ENCODE peak calls at places on chromosomes 12 and 14, in ten cellular contexts. One of them, this sample, is unnamed.

GRCh38 chr14:102731101-102731870 is 46.0 kb upstream of the TRAF3 start:
- DNase-seq in Ammon's horn: no peak
- DNase-seq in GM04503: no peak
- DNase-seq in CD4-positive, alpha-beta memory T cell: no peak
- DNase-seq in ELR: no peak
- DNase-seq in osteocyte: peak; percentile 71
- DNase-seq in HEK293T: no peak
- DNase-seq in HTR-8/SVneo: no peak
- DNase-seq in activated CD8-positive, alpha-beta memory T cell treated with anti-CD3 and anti-CD28 coated beads for 4 hours: no peak
- DNase-seq in hypothalamus: no peak
- DNase-seq in this sample: no peak

GRCh38 chr12:106769078-106769477 is 5.4 kb upstream of the RIC8B start:
- DNase-seq in Ammon's horn: no peak
- DNase-seq in GM04503: peak; percentile 27
- DNase-seq in CD4-positive, alpha-beta memory T cell: no peak
- DNase-seq in ELR: peak; percentile 33
- DNase-seq in osteocyte: no peak
- DNase-seq in HEK293T: no peak
- DNase-seq in HTR-8/SVneo: no peak
- DNase-seq in activated CD8-positive, alpha-beta memory T cell treated with anti-CD3 and anti-CD28 coated beads for 4 hours: no peak
- DNase-seq in hypothalamus: peak; percentile 17
- DNase-seq in this sample: no peak

GRCh38 chr12:111102062-111102735 is 181.8 kb upstream of the MYL2 start:
- DNase-seq in Ammon's horn: no peak
- DNase-seq in GM04503: no peak
- DNase-seq in CD4-positive, alpha-beta memory T cell: no peak
- DNase-seq in ELR: no peak
- DNase-seq in osteocyte: no peak
- DNase-seq in HEK293T: no peak
- DNase-seq in HTR-8/SVneo: no peak
- DNase-seq in activated CD8-positive, alpha-beta memory T cell treated with anti-CD3 and anti-CD28 coated beads for 4 hours: no peak
- DNase-seq in hypothalamus: no peak
- DNase-seq in this sample: no peak

GRCh38 chr12:118034429-118035193 is 18.1 kb downstream of the RFC5 start:
- DNase-seq in Ammon's horn: peak; percentile 61
- DNase-seq in GM04503: no peak
- DNase-seq in CD4-positive, alpha-beta memory T cell: no peak
- DNase-seq in ELR: peak; percentile 80
- DNase-seq in osteocyte: no peak
- DNase-seq in HEK293T: no peak
- DNase-seq in HTR-8/SVneo: peak; percentile 39
- DNase-seq in activated CD8-positive, alpha-beta memory T cell treated with anti-CD3 and anti-CD28 coated beads for 4 hours: no peak
- DNase-seq in hypothalamus: no peak
- DNase-seq in this sample: peak; percentile 18

GRCh38 chr14:57692671-57693070 is 173.2 kb downstream of the SLC35F4 start:
- DNase-seq in Ammon's horn: no peak
- DNase-seq in GM04503: peak; percentile 8
- DNase-seq in CD4-positive, alpha-beta memory T cell: no peak
- DNase-seq in ELR: peak; percentile 63
- DNase-seq in osteocyte: no peak
- DNase-seq in HEK293T: peak; percentile 26
- DNase-seq in HTR-8/SVneo: no peak
- DNase-seq in activated CD8-positive, alpha-beta memory T cell treated with anti-CD3 and anti-CD28 coated beads for 4 hours: no peak
- DNase-seq in hypothalamus: no peak
- DNase-seq in this sample: no peak

GRCh38 chr12:41981758-41982157 is 162.9 kb downstream of the GXYLT1 start:
- DNase-seq in Ammon's horn: no peak
- DNase-seq in GM04503: no peak
- DNase-seq in CD4-positive, alpha-beta memory T cell: no peak
- DNase-seq in ELR: peak; percentile 16
- DNase-seq in osteocyte: no peak
- DNase-seq in HEK293T: no peak
- DNase-seq in HTR-8/SVneo: no peak
- DNase-seq in activated CD8-positive, alpha-beta memory T cell treated with anti-CD3 and anti-CD28 coated beads for 4 hours: no peak
- DNase-seq in hypothalamus: no peak
- DNase-seq in this sample: no peak

GRCh38 chr12:49121047-49121696 is 10.0 kb downstream of the TUBA1B start:
- DNase-seq in Ammon's horn: peak; percentile 83
- DNase-seq in GM04503: no peak
- DNase-seq in CD4-positive, alpha-beta memory T cell: no peak
- DNase-seq in ELR: peak; percentile 84
- DNase-seq in osteocyte: no peak
- DNase-seq in HEK293T: peak; percentile 58
- DNase-seq in HTR-8/SVneo: peak; percentile 80
- DNase-seq in activated CD8-positive, alpha-beta memory T cell treated with anti-CD3 and anti-CD28 coated beads for 4 hours: no peak
- DNase-seq in hypothalamus: no peak
- DNase-seq in this sample: no peak

GRCh38 chr12:50232771-50233209 is 50.5 kb downstream of the LIMA1 start:
- DNase-seq in Ammon's horn: no peak
- DNase-seq in GM04503: no peak
- DNase-seq in CD4-positive, alpha-beta memory T cell: no peak
- DNase-seq in ELR: no peak
- DNase-seq in osteocyte: peak; percentile 17
- DNase-seq in HEK293T: no peak
- DNase-seq in HTR-8/SVneo: no peak
- DNase-seq in activated CD8-positive, alpha-beta memory T cell treated with anti-CD3 and anti-CD28 coated beads for 4 hours: no peak
- DNase-seq in hypothalamus: no peak
- DNase-seq in this sample: no peak

GRCh38 chr12:30753761-30754382 is 879 bp downstream of the CAPRIN2 start:
- DNase-seq in Ammon's horn: no peak
- DNase-seq in GM04503: peak; percentile 8
- DNase-seq in CD4-positive, alpha-beta memory T cell: no peak
- DNase-seq in ELR: peak; percentile 48
- DNase-seq in osteocyte: no peak
- DNase-seq in HEK293T: no peak
- DNase-seq in HTR-8/SVneo: peak; percentile 22
- DNase-seq in activated CD8-positive, alpha-beta memory T cell treated with anti-CD3 and anti-CD28 coated beads for 4 hours: no peak
- DNase-seq in hypothalamus: no peak
- DNase-seq in this sample: peak; percentile 39

GRCh38 chr14:76772300-76773187 is 11.3 kb downstream of the VASH1 start:
- DNase-seq in Ammon's horn: peak; percentile 79
- DNase-seq in GM04503: no peak
- DNase-seq in CD4-positive, alpha-beta memory T cell: no peak
- DNase-seq in ELR: no peak
- DNase-seq in osteocyte: no peak
- DNase-seq in HEK293T: no peak
- DNase-seq in HTR-8/SVneo: peak; percentile 97
- DNase-seq in activated CD8-positive, alpha-beta memory T cell treated with anti-CD3 and anti-CD28 coated beads for 4 hours: no peak
- DNase-seq in hypothalamus: no peak
- DNase-seq in this sample: no peak

GRCh38 chr12:46438719-46439319 is 66.2 kb upstream of the SLC38A2 start:
- DNase-seq in Ammon's horn: no peak
- DNase-seq in GM04503: no peak
- DNase-seq in CD4-positive, alpha-beta memory T cell: no peak
- DNase-seq in ELR: no peak
- DNase-seq in osteocyte: no peak
- DNase-seq in HEK293T: no peak
- DNase-seq in HTR-8/SVneo: no peak
- DNase-seq in activated CD8-positive, alpha-beta memory T cell treated with anti-CD3 and anti-CD28 coated beads for 4 hours: no peak
- DNase-seq in hypothalamus: no peak
- DNase-seq in this sample: no peak

GRCh38 chr14:23435540-23436326 is at the start of gene MYH7:
- DNase-seq in Ammon's horn: no peak
- DNase-seq in GM04503: no peak
- DNase-seq in CD4-positive, alpha-beta memory T cell: no peak
- DNase-seq in ELR: no peak
- DNase-seq in osteocyte: peak; percentile 70
- DNase-seq in HEK293T: no peak
- DNase-seq in HTR-8/SVneo: no peak
- DNase-seq in activated CD8-positive, alpha-beta memory T cell treated with anti-CD3 and anti-CD28 coated beads for 4 hours: no peak
- DNase-seq in hypothalamus: no peak
- DNase-seq in this sample: no peak

GRCh38 chr12:68264175-68264863 is 10.9 kb upstream of the IL22 start:
- DNase-seq in Ammon's horn: no peak
- DNase-seq in GM04503: no peak
- DNase-seq in CD4-positive, alpha-beta memory T cell: no peak
- DNase-seq in ELR: no peak
- DNase-seq in osteocyte: no peak
- DNase-seq in HEK293T: no peak
- DNase-seq in HTR-8/SVneo: no peak
- DNase-seq in activated CD8-positive, alpha-beta memory T cell treated with anti-CD3 and anti-CD28 coated beads for 4 hours: no peak
- DNase-seq in hypothalamus: no peak
- DNase-seq in this sample: no peak

GRCh38 chr12:33671676-33672075 is 232.1 kb upstream of the SYT10 start:
- DNase-seq in Ammon's horn: no peak
- DNase-seq in GM04503: no peak
- DNase-seq in CD4-positive, alpha-beta memory T cell: no peak
- DNase-seq in ELR: no peak
- DNase-seq in osteocyte: no peak
- DNase-seq in HEK293T: no peak
- DNase-seq in HTR-8/SVneo: no peak
- DNase-seq in activated CD8-positive, alpha-beta memory T cell treated with anti-CD3 and anti-CD28 coated beads for 4 hours: no peak
- DNase-seq in hypothalamus: no peak
- DNase-seq in this sample: no peak

GRCh38 chr14:92160619-92161018 is 38.9 kb downstream of the CPSF2 start:
- DNase-seq in Ammon's horn: no peak
- DNase-seq in GM04503: peak; percentile 51
- DNase-seq in CD4-positive, alpha-beta memory T cell: no peak
- DNase-seq in ELR: peak; percentile 77
- DNase-seq in osteocyte: no peak
- DNase-seq in HEK293T: no peak
- DNase-seq in HTR-8/SVneo: no peak
- DNase-seq in activated CD8-positive, alpha-beta memory T cell treated with anti-CD3 and anti-CD28 coated beads for 4 hours: no peak
- DNase-seq in hypothalamus: no peak
- DNase-seq in this sample: peak; percentile 63

GRCh38 chr12:110279976-110280783 is 867 bp upstream of the ATP2A2 start:
- DNase-seq in Ammon's horn: peak; percentile 51
- DNase-seq in GM04503: no peak
- DNase-seq in CD4-positive, alpha-beta memory T cell: peak; percentile 53
- DNase-seq in ELR: peak; percentile 72
- DNase-seq in osteocyte: no peak
- DNase-seq in HEK293T: no peak
- DNase-seq in HTR-8/SVneo: peak; percentile 42
- DNase-seq in activated CD8-positive, alpha-beta memory T cell treated with anti-CD3 and anti-CD28 coated beads for 4 hours: peak; percentile 32
- DNase-seq in hypothalamus: peak; percentile 65
- DNase-seq in this sample: no peak

GRCh38 chr12:131088701-131089525 is 135.2 kb downstream of the ADGRD1 start:
- DNase-seq in Ammon's horn: no peak
- DNase-seq in GM04503: no peak
- DNase-seq in CD4-positive, alpha-beta memory T cell: no peak
- DNase-seq in ELR: no peak
- DNase-seq in osteocyte: peak; percentile 70
- DNase-seq in HEK293T: no peak
- DNase-seq in HTR-8/SVneo: no peak
- DNase-seq in activated CD8-positive, alpha-beta memory T cell treated with anti-CD3 and anti-CD28 coated beads for 4 hours: no peak
- DNase-seq in hypothalamus: no peak
- DNase-seq in this sample: no peak

GRCh38 chr14:97120204-97121120 is 323.3 kb downstream of the VRK1 start:
- DNase-seq in Ammon's horn: no peak
- DNase-seq in GM04503: no peak
- DNase-seq in CD4-positive, alpha-beta memory T cell: peak; percentile 34
- DNase-seq in ELR: no peak
- DNase-seq in osteocyte: no peak
- DNase-seq in HEK293T: no peak
- DNase-seq in HTR-8/SVneo: no peak
- DNase-seq in activated CD8-positive, alpha-beta memory T cell treated with anti-CD3 and anti-CD28 coated beads for 4 hours: peak; percentile 36
- DNase-seq in hypothalamus: no peak
- DNase-seq in this sample: no peak

GRCh38 chr12:117151195-117152031 is 38.9 kb downstream of the FBXO21 start:
- DNase-seq in Ammon's horn: peak; percentile 70
- DNase-seq in GM04503: no peak
- DNase-seq in CD4-positive, alpha-beta memory T cell: no peak
- DNase-seq in ELR: peak; percentile 60
- DNase-seq in osteocyte: no peak
- DNase-seq in HEK293T: peak; percentile 76
- DNase-seq in HTR-8/SVneo: peak; percentile 25
- DNase-seq in activated CD8-positive, alpha-beta memory T cell treated with anti-CD3 and anti-CD28 coated beads for 4 hours: no peak
- DNase-seq in hypothalamus: peak; percentile 38
- DNase-seq in this sample: no peak

GRCh38 chr14:94342334-94342934 is 19.3 kb upstream of the SERPINA6 start:
- DNase-seq in Ammon's horn: peak; percentile 74
- DNase-seq in GM04503: peak; percentile 91
- DNase-seq in CD4-positive, alpha-beta memory T cell: no peak
- DNase-seq in ELR: peak; percentile 99
- DNase-seq in osteocyte: peak; percentile 86
- DNase-seq in HEK293T: no peak
- DNase-seq in HTR-8/SVneo: peak; percentile 88
- DNase-seq in activated CD8-positive, alpha-beta memory T cell treated with anti-CD3 and anti-CD28 coated beads for 4 hours: no peak
- DNase-seq in hypothalamus: peak; percentile 14
- DNase-seq in this sample: no peak

GRCh38 chr14:104970231-104971068 is 7.7 kb downstream of the AHNAK2 start:
- DNase-seq in Ammon's horn: no peak
- DNase-seq in GM04503: peak; percentile 57
- DNase-seq in CD4-positive, alpha-beta memory T cell: no peak
- DNase-seq in ELR: peak; percentile 92
- DNase-seq in osteocyte: peak; percentile 92
- DNase-seq in HEK293T: no peak
- DNase-seq in HTR-8/SVneo: no peak
- DNase-seq in activated CD8-positive, alpha-beta memory T cell treated with anti-CD3 and anti-CD28 coated beads for 4 hours: no peak
- DNase-seq in hypothalamus: peak; percentile 28
- DNase-seq in this sample: peak; percentile 75

GRCh38 chr12:77152623-77153193 is 87.3 kb upstream of the E2F7 start:
- DNase-seq in Ammon's horn: peak; percentile 59
- DNase-seq in GM04503: no peak
- DNase-seq in CD4-positive, alpha-beta memory T cell: no peak
- DNase-seq in ELR: peak; percentile 54
- DNase-seq in osteocyte: no peak
- DNase-seq in HEK293T: no peak
- DNase-seq in HTR-8/SVneo: peak; percentile 2
- DNase-seq in activated CD8-positive, alpha-beta memory T cell treated with anti-CD3 and anti-CD28 coated beads for 4 hours: no peak
- DNase-seq in hypothalamus: no peak
- DNase-seq in this sample: no peak

GRCh38 chr12:91846466-91847055 is 299.1 kb downstream of the BTG1 start:
- DNase-seq in Ammon's horn: no peak
- DNase-seq in GM04503: no peak
- DNase-seq in CD4-positive, alpha-beta memory T cell: no peak
- DNase-seq in ELR: no peak
- DNase-seq in osteocyte: no peak
- DNase-seq in HEK293T: no peak
- DNase-seq in HTR-8/SVneo: no peak
- DNase-seq in activated CD8-positive, alpha-beta memory T cell treated with anti-CD3 and anti-CD28 coated beads for 4 hours: no peak
- DNase-seq in hypothalamus: no peak
- DNase-seq in this sample: no peak

GRCh38 chr14:100979780-100980179 is 76.3 kb upstream of the RTL1 start:
- DNase-seq in Ammon's horn: no peak
- DNase-seq in GM04503: peak; percentile 23
- DNase-seq in CD4-positive, alpha-beta memory T cell: no peak
- DNase-seq in ELR: peak; percentile 90
- DNase-seq in osteocyte: no peak
- DNase-seq in HEK293T: no peak
- DNase-seq in HTR-8/SVneo: no peak
- DNase-seq in activated CD8-positive, alpha-beta memory T cell treated with anti-CD3 and anti-CD28 coated beads for 4 hours: no peak
- DNase-seq in hypothalamus: no peak
- DNase-seq in this sample: no peak

GRCh38 chr14:72594099-72594901 is 299.6 kb downstream of the DPF3 start:
- DNase-seq in Ammon's horn: no peak
- DNase-seq in GM04503: no peak
- DNase-seq in CD4-positive, alpha-beta memory T cell: peak; percentile 64
- DNase-seq in ELR: no peak
- DNase-seq in osteocyte: no peak
- DNase-seq in HEK293T: no peak
- DNase-seq in HTR-8/SVneo: no peak
- DNase-seq in activated CD8-positive, alpha-beta memory T cell treated with anti-CD3 and anti-CD28 coated beads for 4 hours: peak; percentile 10
- DNase-seq in hypothalamus: no peak
- DNase-seq in this sample: no peak

GRCh38 chr14:105474478-105475268 is at the start of gene CRIP2:
- DNase-seq in Ammon's horn: no peak
- DNase-seq in GM04503: no peak
- DNase-seq in CD4-positive, alpha-beta memory T cell: peak; percentile 49
- DNase-seq in ELR: peak; percentile 49
- DNase-seq in osteocyte: no peak
- DNase-seq in HEK293T: peak; percentile 73
- DNase-seq in HTR-8/SVneo: peak; percentile 57
- DNase-seq in activated CD8-positive, alpha-beta memory T cell treated with anti-CD3 and anti-CD28 coated beads for 4 hours: no peak
- DNase-seq in hypothalamus: peak; percentile 49
- DNase-seq in this sample: no peak

GRCh38 chr14:104436741-104437701 is 142.5 kb upstream of the C14orf180 start:
- DNase-seq in Ammon's horn: no peak
- DNase-seq in GM04503: no peak
- DNase-seq in CD4-positive, alpha-beta memory T cell: no peak
- DNase-seq in ELR: no peak
- DNase-seq in osteocyte: peak; percentile 75
- DNase-seq in HEK293T: peak; percentile 4
- DNase-seq in HTR-8/SVneo: no peak
- DNase-seq in activated CD8-positive, alpha-beta memory T cell treated with anti-CD3 and anti-CD28 coated beads for 4 hours: no peak
- DNase-seq in hypothalamus: no peak
- DNase-seq in this sample: no peak

GRCh38 chr12:105706321-105706972 is 376.0 kb downstream of the C12orf75 start:
- DNase-seq in Ammon's horn: no peak
- DNase-seq in GM04503: no peak
- DNase-seq in CD4-positive, alpha-beta memory T cell: no peak
- DNase-seq in ELR: peak; percentile 46
- DNase-seq in osteocyte: no peak
- DNase-seq in HEK293T: no peak
- DNase-seq in HTR-8/SVneo: peak; percentile 58
- DNase-seq in activated CD8-positive, alpha-beta memory T cell treated with anti-CD3 and anti-CD28 coated beads for 4 hours: no peak
- DNase-seq in hypothalamus: peak; percentile 10
- DNase-seq in this sample: peak; percentile 64

This sample was measured in PC-9.